ENCODE peak calls at places on chromosomes 13 and 19, in seven cellular contexts. G, W, C, T, F, L and M are unnamed samples. For H3K4me1, the result is how much of the 10 kb centered on the place peaks cover.

GRCh38 chr19:5718032-5718578 is 1.8 kb downstream of the LONP1 start:
- DNase-seq in C (peak), G (no peak), W (no peak), L (no peak), T (no peak), F (peak), M (no peak)

GRCh38 chr19:2573916-2574315 is 98.0 kb downstream of the GADD45B start:
- DNase-seq in C (no peak), W (no peak), L (no peak), G (no peak), T (no peak), F (no peak), M (no peak)

GRCh38 chr13:103194871-103195270 is 128.7 kb upstream of the SLC10A2 start:
- DNase-seq in T (no peak), W (no peak), F (no peak), G (no peak), L (no peak), C (no peak), M (no peak)

GRCh38 chr13:99481357-99481756 is 19.9 kb upstream of the TM9SF2 start:
- DNase-seq in G (no peak), L (no peak), F (no peak), T (no peak), C (no peak), W (no peak), M (no peak)

GRCh38 chr13:37540228-37540627 is 58.3 kb downstream of the POSTN start:
- DNase-seq in C (no peak), G (no peak), T (no peak), W (no peak), L (no peak), F (peak), M (no peak)

GRCh38 chr13:77267362-77267761 is 59.5 kb downstream of the MYCBP2 start:
- DNase-seq in L (no peak), G (no peak), W (no peak), C (no peak), F (peak), T (no peak), M (no peak)

GRCh38 chr13:33349996-33350826 is 64.7 kb upstream of the STARD13 start:
- DNase-seq in W (peak), G (peak), L (no peak), T (peak), C (peak), F (peak), M (no peak)

GRCh38 chr13:33262069-33262487 is 23.5 kb downstream of the STARD13 start:
- DNase-seq in L (no peak), T (no peak), G (no peak), W (peak), F (peak), C (no peak), M (no peak)

DNA sequence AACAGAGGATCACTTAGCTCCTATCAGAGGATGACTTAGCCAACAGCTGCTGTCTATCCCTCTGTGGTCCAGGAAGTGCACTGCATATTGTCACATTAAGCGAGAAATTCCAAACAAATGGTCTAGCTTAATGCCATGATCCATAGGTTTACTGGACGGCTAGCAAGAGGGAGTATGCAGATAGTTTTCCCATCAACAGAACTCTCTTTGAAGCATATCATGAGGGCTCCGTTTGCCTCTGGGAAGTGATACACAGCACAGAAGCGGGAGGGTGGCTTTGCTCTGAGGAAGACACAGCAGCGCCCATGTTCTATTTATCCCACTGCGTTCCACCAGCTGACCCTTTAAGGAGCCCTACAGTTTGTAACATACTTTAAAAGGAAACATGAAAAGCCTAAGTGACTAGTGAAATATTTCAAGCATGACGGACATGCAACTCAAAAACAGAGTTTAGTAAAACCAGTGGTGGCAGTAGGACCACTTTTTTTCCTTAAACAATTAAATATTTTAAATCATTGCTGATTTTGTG is 52.7 kb downstream of the COL4A1 start:
- DNase-seq in W (no peak), G (no peak), T (no peak), L (no peak), F (peak), C (no peak), M (no peak)
- H3K27ac ChIP-seq in W (peak), G (peak), T (peak), L (peak), F (peak), C (no peak), M (no peak)

GRCh38 chr19:11092181-11092538 is 2.9 kb downstream of the LDLR start:
- DNase-seq in L (no peak), G (no peak), F (peak), W (no peak), T (no peak), C (no peak), M (peak)
- H3K4me1 ChIP-seq in L (half or more), G (half or more), F (under half), W (half or more), T (under half), C (half or more), M (half or more)

GRCh38 chr19:54206030-54206830 is 5.6 kb downstream of the RPS9 start:
- DNase-seq in T (no peak), W (peak), F (no peak), C (no peak), G (no peak), L (no peak), M (no peak)

GRCh38 chr19:54207908-54208783 is 7.5 kb downstream of the RPS9 start:
- DNase-seq in C (peak), L (no peak), W (peak), F (peak), G (peak), T (peak), M (peak)

GRCh38 chr19:54204767-54205468 is 4.3 kb downstream of the RPS9 start:
- DNase-seq in G (no peak), F (no peak), C (no peak), W (no peak), L (no peak), T (no peak), M (no peak)

GRCh38 chr19:54208784-54209057 is 8.1 kb downstream of the RPS9 start:
- DNase-seq in T (no peak), G (no peak), L (no peak), C (no peak), F (no peak), W (no peak), M (no peak)

GRCh38 chr19:54206831-54207177 is 6.1 kb downstream of the RPS9 start:
- DNase-seq in T (no peak), C (no peak), F (no peak), G (no peak), W (no peak), L (no peak), M (no peak)
- H3K4me3 ChIP-seq in T (peak), C (peak), F (no peak), G (no peak), W (no peak), L (no peak), M (no peak)

GRCh38 chr13:80337011-80337688 is 3.8 kb downstream of the SPRY2 start:
- DNase-seq in F (no peak), L (no peak), T (no peak), W (peak), C (no peak), G (no peak), M (no peak)

GRCh38 chr13:80334582-80335260 is 6.2 kb downstream of the SPRY2 start:
- DNase-seq in G (no peak), F (peak), C (no peak), T (no peak), L (no peak), W (no peak), M (no peak)

GRCh38 chr13:80338781-80339577 is 1.9 kb downstream of the SPRY2 start:
- DNase-seq in W (peak), F (peak), G (peak), T (peak), C (peak), L (no peak), M (no peak)

GRCh38 chr13:80337706-80338105 is 3.2 kb downstream of the SPRY2 start:
- DNase-seq in L (no peak), T (no peak), F (no peak), C (no peak), G (no peak), W (no peak), M (no peak)

DNA sequence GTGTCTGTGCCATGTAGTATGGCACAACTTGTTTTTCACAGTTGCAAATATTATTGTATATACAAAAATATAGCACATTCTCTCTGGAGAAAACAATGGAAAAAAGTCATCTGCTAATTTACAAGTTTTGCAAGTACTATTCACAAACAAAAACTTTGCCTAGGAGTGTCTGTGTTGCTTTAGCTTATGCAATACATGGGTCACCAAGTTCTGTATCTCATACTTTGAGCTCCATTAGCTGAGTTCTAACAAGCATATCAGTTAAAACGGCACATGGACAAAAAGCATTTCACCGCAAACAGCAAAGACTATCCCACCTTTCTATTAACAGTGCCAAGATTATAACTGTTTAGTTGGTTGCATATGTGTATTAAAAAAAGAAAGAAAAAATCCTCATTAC is 4.6 kb downstream of the SPRY2 start:
- DNase-seq in L (no peak), G (no peak), W (no peak), F (peak), C (no peak), T (no peak), M (no peak)
- H3K27ac ChIP-seq in L (peak), G (peak), W (peak), F (no peak), C (peak), T (peak), M (no peak)

DNA sequence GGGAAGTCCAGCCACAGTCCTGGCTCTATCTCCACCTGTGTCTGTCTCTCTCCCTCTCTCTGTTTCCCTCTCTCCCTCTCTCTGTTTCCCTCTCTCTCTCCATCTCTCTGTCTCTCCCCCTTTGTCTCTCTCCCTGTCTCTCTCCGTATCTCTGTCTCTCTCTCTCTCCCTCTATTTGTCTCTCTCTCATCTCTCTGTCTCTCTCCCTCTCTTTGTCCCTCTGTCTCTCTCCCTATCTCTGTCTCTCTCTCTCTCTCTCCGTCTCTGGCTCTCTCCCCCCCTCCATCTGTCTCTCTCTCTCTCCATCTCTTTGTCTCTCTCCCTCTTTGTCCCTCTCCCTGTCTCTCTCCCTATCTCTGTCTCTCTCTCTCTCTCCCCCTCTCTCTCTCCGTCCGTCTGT is 39.5 kb upstream of the C13orf46 start:
- DNase-seq in C (no peak), L (no peak), W (no peak), F (no peak), T (no peak), G (no peak), M (no peak)
- H3K4me1 ChIP-seq in C (under half), L (under half), W (under half), F (under half), T (under half), G (under half), M (under half)

GRCh38 chr19:56222901-56223300 is 20.8 kb downstream of the ZSCAN5C start:
- DNase-seq in F (no peak), G (no peak), T (no peak), W (no peak), L (no peak), C (no peak), M (no peak)

GRCh38 chr19:56221851-56222250 is 19.8 kb downstream of the ZSCAN5C start:
- DNase-seq in G (no peak), F (no peak), L (no peak), T (no peak), C (no peak), W (no peak), M (no peak)

GRCh38 chr19:56211718-56212117 is 9.6 kb downstream of the ZSCAN5C start:
- DNase-seq in L (no peak), W (no peak), F (no peak), T (no peak), C (no peak), G (no peak), M (no peak)

GRCh38 chr19:56217039-56217949 is 15.2 kb downstream of the ZSCAN5C start:
- DNase-seq in W (no peak), L (no peak), C (no peak), G (no peak), F (peak), T (no peak), M (no peak)
- H3K4me3 ChIP-seq in W (no peak), L (peak), C (peak), G (peak), F (no peak), T (peak), M (no peak)

GRCh38 chr19:10744848-10745293 is 27.0 kb downstream of the DNM2 start:
- DNase-seq in F (no peak), C (no peak), L (no peak), T (no peak), G (no peak), W (peak), M (no peak)
- H3K27ac ChIP-seq in F (no peak), C (peak), L (peak), T (no peak), G (peak), W (peak), M (no peak)

DNA sequence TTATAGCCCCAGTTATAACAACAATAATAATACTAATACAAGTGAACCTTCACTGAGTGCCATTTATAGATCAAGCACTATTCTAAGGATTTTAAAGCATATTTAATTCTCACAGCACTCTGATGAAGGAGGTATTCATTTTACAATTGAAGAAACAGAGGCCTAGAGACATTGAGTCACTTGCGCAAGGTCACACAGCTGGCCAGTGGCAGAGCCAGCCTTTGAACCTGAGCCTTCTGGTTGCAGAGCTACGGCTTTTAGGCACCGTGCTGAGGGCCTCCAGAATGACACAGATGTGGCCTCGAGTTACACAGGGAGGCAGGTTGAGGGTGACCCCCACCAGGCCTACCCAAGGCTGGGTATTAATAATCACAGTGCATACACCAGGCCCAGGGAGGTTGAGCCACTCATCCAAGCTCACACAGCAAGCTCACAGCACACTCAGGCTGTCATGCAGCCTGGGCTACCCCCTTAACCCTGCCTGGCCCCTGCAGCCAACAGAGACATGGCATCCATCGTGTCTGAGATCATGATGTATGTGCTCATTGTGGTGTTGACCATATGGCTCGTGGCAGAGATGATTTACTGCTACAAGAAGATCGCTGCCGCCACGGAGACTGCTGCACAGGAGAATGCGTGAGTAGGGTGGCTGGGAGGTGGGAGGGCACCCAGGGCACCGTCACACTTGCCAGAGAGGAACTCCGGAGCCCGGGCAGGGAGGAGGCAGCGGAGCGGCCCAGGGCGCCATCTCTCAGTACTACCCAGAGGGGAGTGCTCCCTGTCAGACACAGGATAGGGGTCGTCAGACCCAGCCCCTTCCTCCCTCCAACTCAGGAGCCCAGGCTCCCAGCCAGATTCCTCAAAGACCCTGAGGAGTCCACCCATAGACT is 2.7 kb upstream of the HPN start:
- DNase-seq in W (no peak), C (no peak), T (peak), F (no peak), L (no peak), G (no peak), M (no peak)
- H3K4me1 ChIP-seq in W (under half), C (under half), T (half or more), F (under half), L (under half), G (half or more), M (under half)

GRCh38 chr19:861756-862528 is 2.5 kb downstream of the CFD start:
- DNase-seq in T (peak), G (no peak), L (no peak), F (no peak), W (peak), C (peak), M (peak)

GRCh38 chr19:861099-861755 is 1.8 kb downstream of the CFD start:
- DNase-seq in F (no peak), G (no peak), L (no peak), C (no peak), W (no peak), T (peak), M (no peak)

GRCh38 chr19:860481-861098 is 1.1 kb downstream of the CFD start:
- DNase-seq in G (peak), C (peak), L (no peak), F (peak), T (peak), W (peak), M (peak)

GRCh38 chr19:862529-863304 is 3.3 kb downstream of the CFD start:
- DNase-seq in F (peak), T (peak), G (peak), L (no peak), W (peak), C (peak), M (peak)

DNA sequence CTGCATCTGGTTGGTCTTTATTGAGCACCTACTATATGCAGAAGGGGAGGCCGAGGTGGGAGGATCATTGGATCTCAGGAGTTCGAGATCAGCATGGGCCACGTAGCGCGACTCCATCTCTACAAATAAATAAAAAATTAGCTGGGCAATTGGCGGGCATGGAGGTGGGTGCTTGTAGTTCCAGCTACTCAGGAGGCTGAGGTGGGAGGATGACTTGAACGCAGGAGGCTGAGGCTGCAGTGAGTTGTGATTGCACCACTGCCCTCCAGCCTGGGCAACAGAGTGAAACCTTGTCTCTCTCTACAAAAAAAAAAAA is 3.8 kb downstream of the CFD start:
- DNase-seq in L (no peak), F (no peak), C (no peak), G (no peak), W (no peak), T (no peak), M (no peak)
- H3K4me3 ChIP-seq in L (no peak), F (no peak), C (no peak), G (no peak), W (no peak), T (no peak), M (peak)